ENCODE peak calls at places on chromosome 1, in seven cellular contexts. E is posterior cingulate gyrus; L is CD4-positive, alpha-beta T cell; C is hippocampal formation; M is activated T-cell treated with anti-CD3 and anti-CD28 coated beads, Interleukin-2, amount 50 U/mL, for 72 hours; B is T-helper 2 cell; S is RWPE1. Y is an unnamed sample.

GRCh38 chr1:20936621-20937020 is 149.5 kb upstream of the HP1BP3 start:
- DNase-seq in E (no peak), L (no peak), C (no peak), M (no peak), B (no peak), S (no peak), Y (no peak)

GRCh38 chr1:218521414-218522169 is 176.5 kb downstream of the TGFB2 start:
- DNase-seq in E (peak), L (no peak), C (no peak), M (peak), B (peak), S (peak), Y (no peak)

GRCh38 chr1:47805826-47806450 is 191.2 kb downstream of the TRABD2B start:
- DNase-seq in E (no peak), L (no peak), C (no peak), M (no peak), B (no peak), S (no peak), Y (no peak)

GRCh38 chr1:244302889-244303609 is 148.7 kb downstream of the ADSS2 start:
- DNase-seq in E (no peak), L (no peak), C (no peak), M (no peak), B (no peak), S (peak), Y (no peak)

GRCh38 chr1:76264642-76265041 is 190.1 kb downstream of the ST6GALNAC3 start:
- DNase-seq in E (no peak), L (no peak), C (no peak), M (no peak), B (no peak), S (no peak), Y (no peak)

GRCh38 chr1:89808429-89809117 is 12.3 kb upstream of the LRRC8D start:
- DNase-seq in E (no peak), L (no peak), C (no peak), M (no peak), B (no peak), S (peak), Y (no peak)

GRCh38 chr1:241990040-241990439 is 8.9 kb downstream of the MAP1LC3C start:
- DNase-seq in E (peak), L (no peak), C (peak), M (no peak), B (no peak), S (peak), Y (peak)

GRCh38 chr1:168628807-168629206 is 52.4 kb downstream of the XCL1 start:
- DNase-seq in E (no peak), L (no peak), C (no peak), M (peak), B (no peak), S (peak), Y (no peak)

GRCh38 chr1:32892368-32893197 is 6.3 kb downstream of the HPCA start:
- DNase-seq in E (peak), L (no peak), C (peak), M (peak), B (peak), S (peak), Y (no peak)

GRCh38 chr1:53070621-53071020 is 8.6 kb downstream of the PODN start:
- DNase-seq in E (peak), L (no peak), C (no peak), M (no peak), B (no peak), S (no peak), Y (no peak)

GRCh38 chr1:231670755-231671154 is 44.2 kb downstream of the DISC1 start:
- DNase-seq in E (no peak), L (no peak), C (no peak), M (no peak), B (no peak), S (no peak), Y (no peak)

GRCh38 chr1:110554871-110555801 is 36.2 kb upstream of the KCNA10 start:
- DNase-seq in E (peak), L (peak), C (peak), M (peak), B (peak), S (no peak), Y (no peak)

GRCh38 chr1:41619511-41620364 is 135.3 kb upstream of the EDN2 start:
- DNase-seq in E (no peak), L (no peak), C (no peak), M (no peak), B (no peak), S (no peak), Y (peak)

GRCh38 chr1:20483833-20484525 is 2.0 kb downstream of the CAMK2N1 start:
- DNase-seq in E (peak), L (no peak), C (peak), M (peak), B (peak), S (no peak), Y (no peak)

GRCh38 chr1:118275716-118276115 is 90.7 kb upstream of the SPAG17 start:
- DNase-seq in E (no peak), L (no peak), C (peak), M (no peak), B (no peak), S (peak), Y (no peak)

GRCh38 chr1:246364415-246364941 is 142.6 kb downstream of the SMYD3 start:
- DNase-seq in E (no peak), L (no peak), C (no peak), M (peak), B (peak), S (no peak), Y (no peak)

GRCh38 chr1:206551985-206552325 is 44.6 kb downstream of the RASSF5 start:
- DNase-seq in E (no peak), L (peak), C (no peak), M (peak), B (peak), S (no peak), Y (no peak)

GRCh38 chr1:230548357-230548756 is 93.9 kb upstream of the COG2 start:
- DNase-seq in E (no peak), L (no peak), C (no peak), M (no peak), B (no peak), S (no peak), Y (no peak)

GRCh38 chr1:206713910-206714312 is 29.2 kb downstream of the MAPKAPK2 start:
- DNase-seq in E (no peak), L (no peak), C (no peak), M (no peak), B (no peak), S (no peak), Y (no peak)

GRCh38 chr1:209652873-209653401 is 712 bp upstream of the LAMB3 start:
- DNase-seq in E (peak), L (no peak), C (peak), M (peak), B (no peak), S (peak), Y (no peak)

GRCh38 chr1:119564548-119564947 is 57.5 kb downstream of the HSD3B1 start:
- DNase-seq in E (no peak), L (no peak), C (no peak), M (no peak), B (peak), S (no peak), Y (no peak)

GRCh38 chr1:19759740-19760089 is 40.0 kb downstream of the TMCO4 start:
- DNase-seq in E (no peak), L (no peak), C (no peak), M (no peak), B (no peak), S (no peak), Y (no peak)

GRCh38 chr1:232385221-232385620 is 244.7 kb downstream of the SIPA1L2 start:
- DNase-seq in E (no peak), L (no peak), C (peak), M (no peak), B (no peak), S (peak), Y (no peak)

GRCh38 chr1:93680121-93681094 is 1.2 kb downstream of the BCAR3 start:
- DNase-seq in E (peak), L (no peak), C (peak), M (peak), B (peak), S (peak), Y (peak)

Y was measured in vagina.